ENCODE peak calls at places on chromosome 5, in five cellular contexts. H is AG04450; Q is HuH-7.5; N is stimulated activated naive CD8-positive, alpha-beta T cell treated with anti-CD3 and anti-CD28 coated beads, Interleukin-15, amount 100 ng/mL, for 72 hours; D is choroid plexus epithelial cell. I is an unnamed sample.

GRCh38 chr5:137119321-137119720 is 379.8 kb downstream of the SPOCK1 start:
- DNase-seq in D (no peak), Q (no peak), H (no peak), N (no peak), I (no peak)

GRCh38 chr5:67293177-67293576 is 96.6 kb upstream of the CD180 start:
- DNase-seq in Q (no peak), H (no peak), N (no peak), D (no peak), I (no peak)

GRCh38 chr5:56791396-56791795 is 24.0 kb upstream of the MAP3K1 start:
- DNase-seq in H (no peak), N (no peak), Q (no peak), D (no peak), I (no peak)

GRCh38 chr5:169265888-169266287 is 35.1 kb downstream of the SLIT3 start:
- DNase-seq in N (no peak), D (peak), Q (no peak), H (no peak), I (no peak)

GRCh38 chr5:150642567-150642927 is 2.1 kb downstream of the SYNPO start:
- DNase-seq in N (no peak), H (peak), D (peak), Q (peak), I (peak)

GRCh38 chr5:169121631-169122420 is 179.1 kb downstream of the SLIT3 start:
- DNase-seq in Q (no peak), H (no peak), D (no peak), N (no peak), I (no peak)

GRCh38 chr5:134524219-134524825 is 1.1 kb upstream of the JADE2 start:
- DNase-seq in H (no peak), D (peak), N (peak), Q (peak), I (no peak)

GRCh38 chr5:15502208-15502607 is 2.2 kb downstream of the FBXL7 start:
- DNase-seq in Q (no peak), H (no peak), N (no peak), D (peak), I (no peak)

GRCh38 chr5:137236266-137236665 is 262.9 kb downstream of the SPOCK1 start:
- DNase-seq in N (no peak), Q (no peak), H (no peak), D (no peak), I (no peak)

GRCh38 chr5:132428811-132429440 is 59.4 kb downstream of the SLC22A5 start:
- DNase-seq in H (no peak), Q (no peak), N (peak), D (peak), I (peak)

GRCh38 chr5:59124983-59125960 is 542.4 kb downstream of the RAB3C start:
- DNase-seq in H (no peak), N (peak), D (peak), Q (no peak), I (no peak)

GRCh38 chr5:14463629-14464028 is 118.0 kb upstream of the OTULINL start:
- DNase-seq in H (no peak), Q (no peak), N (no peak), D (peak), I (no peak)

GRCh38 chr5:1638658-1639400 is 115.1 kb upstream of the LPCAT1 start:
- DNase-seq in N (no peak), H (no peak), D (no peak), Q (no peak), I (no peak)

GRCh38 chr5:140555747-140556312 is 1.4 kb downstream of the SRA1 start:
- DNase-seq in Q (no peak), D (no peak), N (no peak), H (no peak), I (no peak)

GRCh38 chr5:132313378-132313777 is 19.2 kb downstream of the SLC22A4 start:
- DNase-seq in Q (no peak), N (no peak), D (peak), H (no peak), I (no peak)

GRCh38 chr5:135535820-135536801 is at the start of gene NEUROG1:
- DNase-seq in H (no peak), D (no peak), Q (no peak), N (no peak), I (no peak)

GRCh38 chr5:58085800-58086199 is 374.1 kb downstream of the PLK2 start:
- DNase-seq in N (no peak), H (no peak), D (peak), Q (no peak), I (peak)

GRCh38 chr5:149125386-149125891 is 15.9 kb upstream of the ABLIM3 start:
- DNase-seq in H (no peak), N (no peak), Q (no peak), D (peak), I (no peak)

GRCh38 chr5:173953528-173954090 is 35.4 kb upstream of the C5orf47 start:
- DNase-seq in N (no peak), H (peak), Q (no peak), D (peak), I (no peak)

GRCh38 chr5:19920761-19921160 is 67.2 kb downstream of the CDH18 start:
- DNase-seq in N (no peak), D (peak), Q (no peak), H (no peak), I (no peak)

GRCh38 chr5:4050203-4050602 is 454.6 kb downstream of the IRX1 start:
- DNase-seq in D (no peak), N (no peak), H (no peak), Q (no peak), I (no peak)

GRCh38 chr5:140966293-140967225 is at the start of gene PCDHAC2:
- DNase-seq in Q (no peak), N (no peak), D (peak), H (no peak), I (no peak)

GRCh38 chr5:63960646-63961045 is 1.6 kb downstream of the HTR1A start:
- DNase-seq in D (no peak), Q (no peak), H (no peak), N (no peak), I (no peak)

GRCh38 chr5:150639317-150639738 is 1.1 kb upstream of the SYNPO start:
- DNase-seq in N (no peak), Q (no peak), D (no peak), H (no peak), I (no peak)

GRCh38 chr5:36172593-36172992 is 20.7 kb downstream of the SKP2 start:
- DNase-seq in H (no peak), N (no peak), Q (no peak), D (no peak), I (no peak)

GRCh38 chr5:56052735-56053134 is 58.0 kb upstream of the IL6ST start:
- DNase-seq in N (no peak), D (no peak), H (no peak), Q (no peak), I (no peak)

GRCh38 chr5:107428303-107428761 is 242.4 kb downstream of the EFNA5 start:
- DNase-seq in H (no peak), Q (no peak), D (no peak), N (no peak), I (peak)

GRCh38 chr5:20680718-20681302 is 692.8 kb upstream of the CDH18 start:
- DNase-seq in N (no peak), H (no peak), Q (no peak), D (peak), I (no peak)

GRCh38 chr5:100913298-100913697 is 10.2 kb upstream of the ST8SIA4 start:
- DNase-seq in Q (no peak), N (no peak), H (no peak), D (no peak), I (no peak)

GRCh38 chr5:172420215-172420934 is 34.0 kb downstream of the SH3PXD2B start:
- DNase-seq in N (peak), Q (peak), D (peak), H (peak), I (peak)

GRCh38 chr5:179307931-179308471 is 37.3 kb downstream of the ADAMTS2 start:
- DNase-seq in Q (no peak), N (no peak), D (no peak), H (no peak), I (no peak)

GRCh38 chr5:71972777-71973473 is 134.3 kb upstream of the MAP1B start:
- DNase-seq in Q (no peak), H (no peak), D (no peak), N (no peak), I (no peak)

GRCh38 chr5:76402880-76403712 is at the start of gene IQGAP2:
- DNase-seq in D (peak), N (peak), H (peak), Q (peak), I (peak)

GRCh38 chr5:101904736-101905135 is 391.3 kb downstream of the SLCO4C1 start:
- DNase-seq in H (no peak), D (no peak), Q (no peak), N (no peak), I (peak)

GRCh38 chr5:5320062-5320805 is 102.2 kb upstream of the ICE1 start:
- DNase-seq in H (no peak), N (no peak), Q (no peak), D (no peak), I (no peak)

GRCh38 chr5:148384389-148384756 is 615 bp downstream of the FBXO38 start:
- DNase-seq in D (no peak), H (no peak), Q (no peak), N (no peak), I (no peak)